ENCODE peak calls at places on chromosomes 4 and X, in five cellular contexts. V is cardiac fibroblast, W is A549, U is heart left ventricle, E is OCI-LY7. S is an unnamed sample.

GRCh38 chr4:32117696-32118095 is 1397.5 kb downstream of the PCDH7 start:
- DNase-seq in W (peak), E (no peak), U (no peak), V (no peak), S (no peak)

GRCh38 chr4:82891728-82892466 is 944 bp upstream of the SEC31A start:
- DNase-seq in W (no peak), E (no peak), V (peak), U (no peak), S (peak)

GRCh38 chr4:141158219-141158618 is 24.9 kb upstream of the RNF150 start:
- DNase-seq in U (no peak), E (peak), W (peak), V (peak), S (peak)

GRCh38 chrX:132092439-132093065 is 35.3 kb downstream of the FRMD7 start:
- DNase-seq in W (peak), U (no peak), V (peak), E (peak), S (peak)

GRCh38 chrX:69257504-69258127 is 92.4 kb upstream of the PJA1 start:
- DNase-seq in V (no peak), E (no peak), U (no peak), W (no peak), S (no peak)

GRCh38 chr4:138609943-138610350 is 367.8 kb upstream of the SLC7A11 start:
- DNase-seq in V (peak), W (no peak), E (no peak), U (no peak), S (no peak)

GRCh38 chr4:111652206-111652605 is 493.0 kb upstream of the FAM241A start:
- DNase-seq in V (no peak), W (no peak), U (no peak), E (no peak), S (no peak)

GRCh38 chr4:4480685-4481393 is 61.0 kb downstream of the STX18 start:
- DNase-seq in V (peak), E (peak), W (peak), U (no peak), S (no peak)

GRCh38 chrX:40573763-40574162 is 7.0 kb upstream of the ATP6AP2 start:
- DNase-seq in E (peak), U (no peak), W (peak), V (peak), S (peak)

GRCh38 chr4:101037249-101037648 is 310.1 kb downstream of the PPP3CA start:
- DNase-seq in U (no peak), E (no peak), V (peak), W (no peak), S (no peak)

GRCh38 chr4:175637762-175638161 is 174.3 kb downstream of the GPM6A start:
- DNase-seq in E (no peak), W (no peak), U (no peak), V (no peak), S (no peak)

GRCh38 chrX:104318330-104319009 is 63.7 kb upstream of the ESX1 start:
- DNase-seq in E (no peak), V (peak), W (peak), U (no peak), S (no peak)

GRCh38 chr4:3168029-3168428 is 80.9 kb upstream of the MSANTD1 start:
- DNase-seq in U (no peak), W (no peak), E (peak), V (peak), S (no peak)

GRCh38 chr4:10109995-10110670 is 6.5 kb downstream of the WDR1 start:
- DNase-seq in W (no peak), E (no peak), V (no peak), U (no peak), S (no peak)

GRCh38 chr4:70704333-70705145 is 16.2 kb downstream of the UTP3 start:
- DNase-seq in U (peak), W (peak), V (peak), E (peak), S (peak)

GRCh38 chr4:75745721-75746199 is 21.4 kb downstream of the USO1 start:
- DNase-seq in E (no peak), U (no peak), W (no peak), V (no peak), S (no peak)

GRCh38 chr4:185933078-185933581 is 121.1 kb upstream of the SORBS2 start:
- DNase-seq in W (no peak), E (no peak), V (peak), U (no peak), S (no peak)

GRCh38 chr4:24736066-24736465 is 59.3 kb upstream of the SOD3 start:
- DNase-seq in U (no peak), E (no peak), W (peak), V (peak), S (peak)

GRCh38 chr4:35793045-35793722 is 451.1 kb downstream of the ARAP2 start:
- DNase-seq in E (no peak), W (no peak), U (no peak), V (no peak), S (no peak)

GRCh38 chr4:178086324-178086723 is 644.1 kb upstream of the AGA start:
- DNase-seq in V (no peak), E (no peak), U (no peak), W (peak), S (no peak)

GRCh38 chr4:40627540-40627939 is 2.1 kb downstream of the RBM47 start:
- DNase-seq in V (no peak), W (no peak), E (no peak), U (no peak), S (no peak)

GRCh38 chr4:147732516-147733193 is 767 bp downstream of the ARHGAP10 start:
- DNase-seq in V (peak), W (no peak), E (no peak), U (peak), S (peak)

GRCh38 chr4:38452009-38452408 is 212.0 kb upstream of the KLF3 start:
- DNase-seq in V (no peak), U (no peak), W (no peak), E (no peak), S (peak)

GRCh38 chrX:105527759-105528158 is 294.6 kb upstream of the NRK start:
- DNase-seq in U (no peak), E (no peak), V (no peak), W (no peak), S (no peak)

GRCh38 chrX:102832661-102833060 is 104.4 kb upstream of the RAB40AL start:
- DNase-seq in E (no peak), V (peak), W (peak), U (no peak), S (no peak)

GRCh38 chr4:4574792-4575191 is 32.9 kb upstream of the STX18 start:
- DNase-seq in U (peak), E (no peak), W (peak), V (peak), S (peak)

GRCh38 chrX:43559643-43560042 is 96.5 kb upstream of the MAOA start:
- DNase-seq in V (peak), U (no peak), W (peak), E (peak), S (peak)

GRCh38 chrX:153830632-153831434 is 489 bp upstream of the PDZD4 start:
- DNase-seq in V (no peak), W (no peak), E (no peak), U (no peak), S (no peak)

GRCh38 chrX:39779952-39780783 is 317.6 kb downstream of the BCOR start:
- DNase-seq in V (no peak), W (no peak), E (no peak), U (no peak), S (no peak)

GRCh38 chrX:54992911-54993622 is 921 bp downstream of the PFKFB1 start:
- DNase-seq in W (no peak), V (no peak), E (no peak), U (no peak), S (no peak)

GRCh38 chrX:50860518-50860917 is 46.5 kb upstream of the SHROOM4 start:
- DNase-seq in V (no peak), U (no peak), W (no peak), E (no peak), S (no peak)

DNA sequence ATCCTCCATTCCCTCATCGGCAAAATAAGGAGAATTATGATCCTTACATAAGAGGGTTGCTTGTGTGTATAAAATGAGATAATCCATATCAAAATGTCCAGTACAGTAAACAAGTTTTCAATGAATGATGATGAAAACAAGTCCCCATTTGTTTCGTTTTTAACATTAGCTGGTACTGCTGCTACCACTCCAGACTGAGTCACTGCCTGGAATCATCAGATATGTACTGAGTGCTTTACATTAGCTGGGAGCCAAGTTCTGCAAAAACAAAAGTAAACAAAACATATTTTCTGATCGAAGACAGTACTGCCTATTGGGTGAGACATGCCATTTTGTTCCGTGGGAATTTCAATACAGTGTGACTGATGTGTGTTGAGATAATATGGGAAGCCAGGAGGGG is 123.2 kb upstream of the IGFBP7 start:
- DNase-seq in W (peak), E (no peak), V (peak), U (no peak), S (no peak)
- H3K4me3 ChIP-seq in W (no peak), E (no peak), V (no peak), U (no peak), S (no peak)

GRCh38 chr4:169184686-169185085 is 86.1 kb downstream of the SH3RF1 start:
- DNase-seq in W (no peak), U (no peak), V (no peak), E (no peak), S (no peak)

GRCh38 chr4:169183581-169183980 is 87.2 kb downstream of the SH3RF1 start:
- DNase-seq in U (no peak), E (no peak), V (no peak), W (no peak), S (no peak)

GRCh38 chr4:169184236-169184635 is 86.5 kb downstream of the SH3RF1 start:
- DNase-seq in W (no peak), E (no peak), V (no peak), U (no peak), S (no peak)

GRCh38 chr4:169188204-169188603 is 82.6 kb downstream of the SH3RF1 start:
- DNase-seq in V (no peak), U (no peak), W (no peak), E (no peak), S (no peak)

GRCh38 chr4:169185133-169185956 is 85.4 kb downstream of the SH3RF1 start:
- DNase-seq in V (no peak), W (peak), U (no peak), E (no peak), S (no peak)
- TF ChIP-seq CTCF in V (no peak), W (peak), U (no peak), E (no peak), S (no peak)

DNA sequence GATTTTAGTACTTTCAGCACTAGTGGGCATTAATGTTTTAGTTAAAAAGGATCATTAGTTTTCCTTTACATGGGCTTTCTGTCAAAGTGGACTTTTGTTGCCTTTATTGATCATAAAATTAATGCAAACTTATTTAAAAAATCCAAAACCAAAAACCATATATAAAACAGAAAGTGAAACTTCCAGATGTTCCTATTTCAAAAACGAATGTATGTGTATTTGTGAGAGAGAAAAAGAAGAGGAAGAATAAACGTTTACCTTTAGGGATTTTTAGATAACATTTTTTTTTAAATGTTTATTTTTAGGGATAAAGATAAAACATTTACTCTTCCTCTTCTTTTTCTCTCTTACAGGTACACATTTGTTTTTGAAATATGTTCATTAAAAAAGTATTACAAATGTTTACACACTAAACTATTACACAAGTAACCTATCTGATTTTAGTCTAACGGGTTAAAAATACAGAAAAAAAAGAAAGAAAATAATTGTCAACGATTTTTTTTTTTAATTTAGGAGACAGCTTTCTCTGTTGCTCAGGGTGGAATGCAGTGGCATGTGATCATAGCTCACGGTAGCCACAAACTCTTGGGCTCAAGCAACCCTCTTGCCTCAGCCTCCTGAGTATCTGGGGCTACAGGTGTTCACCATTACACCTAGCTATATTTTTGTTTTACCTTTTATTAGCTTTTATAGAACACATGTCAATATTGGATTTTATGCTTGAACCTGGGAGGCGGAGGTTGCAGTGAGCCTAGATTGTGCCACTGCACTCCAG is 16.8 kb upstream of the COX18 start:
- DNase-seq in W (no peak), U (no peak), E (peak), V (no peak), S (no peak)
- H3K4me3 ChIP-seq in W (no peak), U (peak), E (no peak), V (no peak), S (peak)

GRCh38 chr4:48907706-48908477 is 1.3 kb upstream of the OCIAD2 start:
- DNase-seq in W (no peak), E (no peak), V (no peak), U (no peak), S (no peak)

GRCh38 chr4:48908687-48909086 is 2.1 kb upstream of the OCIAD2 start:
- DNase-seq in U (no peak), W (no peak), E (no peak), V (no peak), S (no peak)

GRCh38 chr4:48904541-48905142 is 1.9 kb downstream of the OCIAD2 start:
- DNase-seq in V (no peak), W (no peak), E (no peak), U (no peak), S (no peak)

GRCh38 chr4:48905363-48906015 is 1.1 kb downstream of the OCIAD2 start:
- DNase-seq in V (peak), E (no peak), U (no peak), W (peak), S (no peak)

DNA sequence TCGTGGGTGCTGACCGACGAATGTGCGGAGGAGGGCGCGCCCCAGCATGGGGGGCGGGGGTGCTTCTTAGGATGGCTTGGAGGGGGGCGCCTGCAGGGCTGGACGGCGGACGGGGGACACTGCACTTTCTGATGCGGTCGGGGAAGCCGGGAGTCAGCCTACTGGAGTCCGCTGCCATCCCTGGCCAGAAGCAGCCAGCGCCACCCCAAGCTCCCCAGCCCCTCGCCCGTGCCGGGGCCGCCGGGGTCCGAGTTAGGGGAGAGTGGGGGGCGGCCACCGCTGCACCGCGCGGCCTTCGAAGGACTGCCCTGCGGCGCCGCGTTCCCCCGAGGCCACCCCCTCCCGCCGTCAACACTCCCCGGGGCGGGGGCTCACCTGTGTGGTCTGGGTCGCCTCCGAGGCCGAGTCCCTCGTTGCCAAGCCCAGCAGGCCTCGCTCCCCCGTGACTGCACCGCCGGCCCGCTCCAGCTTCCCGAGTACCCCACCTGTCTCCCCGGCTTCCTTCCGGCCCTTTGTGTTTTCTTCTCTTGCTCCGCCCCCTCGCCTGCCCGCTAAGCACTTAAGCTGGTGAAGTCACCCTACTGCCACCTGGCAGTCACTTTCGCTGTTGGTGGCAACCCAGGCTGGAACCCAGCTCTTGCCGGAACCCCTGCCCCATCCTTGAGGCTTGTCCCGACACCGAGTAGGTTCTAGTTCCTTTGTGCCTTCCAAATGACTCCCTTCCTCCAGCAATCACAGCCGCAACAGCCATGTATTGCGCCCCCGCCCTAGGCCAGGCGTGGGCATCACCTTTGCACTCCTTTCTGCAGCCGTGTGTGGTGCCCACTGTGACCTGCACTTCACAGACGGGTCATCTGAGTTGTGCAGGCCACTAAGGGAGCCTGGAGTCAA is at the start of gene OCIAD2:
- DNase-seq in U (peak), E (peak), W (peak), V (peak), S (peak)
- TF ChIP-seq CTCF in U (peak), E (peak), W (no peak), V (no peak), S (peak)

GRCh38 chr4:87975466-87975865 is at the start of gene SPP1:
- DNase-seq in W (peak), V (no peak), E (peak), U (no peak), S (peak)
- H3K4me3 ChIP-seq in W (peak), V (no peak), E (peak), U (no peak), S (no peak)

DNA sequence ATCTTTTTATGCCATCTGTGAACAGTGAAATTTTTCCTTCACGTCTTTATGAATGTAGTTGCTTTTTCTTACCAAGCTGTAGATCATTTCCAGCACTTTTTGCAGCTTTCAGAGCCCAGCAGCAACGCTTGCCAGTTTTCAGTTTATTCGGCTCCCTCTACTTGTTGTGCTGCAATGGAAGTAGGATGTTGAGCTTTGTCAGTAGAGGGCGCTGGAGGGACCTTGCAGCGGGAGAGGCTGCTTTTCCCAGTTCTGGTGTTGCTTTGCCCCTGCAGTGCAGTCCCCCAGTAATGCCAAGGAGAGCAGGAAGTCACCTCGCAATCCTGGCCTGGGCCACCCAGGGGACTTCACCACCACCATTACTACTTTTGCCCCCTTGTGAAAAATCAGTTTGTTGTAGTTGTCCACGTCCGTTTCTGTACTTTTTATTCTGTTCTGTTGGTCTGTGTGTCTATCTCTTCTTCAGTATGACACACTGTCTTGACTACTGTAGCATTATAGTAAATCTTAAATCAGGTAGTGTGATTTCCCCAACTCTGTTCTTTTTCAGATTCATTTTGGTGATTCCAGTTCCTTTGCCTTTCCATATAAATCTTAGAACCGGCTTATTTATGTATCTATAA is 21.8 kb downstream of the CMC4 start:
- DNase-seq in W (peak), U (no peak), E (peak), V (peak), S (peak)
- TF ChIP-seq CTCF in W (peak), U (peak), E (peak), V (peak), S (peak)

DNA sequence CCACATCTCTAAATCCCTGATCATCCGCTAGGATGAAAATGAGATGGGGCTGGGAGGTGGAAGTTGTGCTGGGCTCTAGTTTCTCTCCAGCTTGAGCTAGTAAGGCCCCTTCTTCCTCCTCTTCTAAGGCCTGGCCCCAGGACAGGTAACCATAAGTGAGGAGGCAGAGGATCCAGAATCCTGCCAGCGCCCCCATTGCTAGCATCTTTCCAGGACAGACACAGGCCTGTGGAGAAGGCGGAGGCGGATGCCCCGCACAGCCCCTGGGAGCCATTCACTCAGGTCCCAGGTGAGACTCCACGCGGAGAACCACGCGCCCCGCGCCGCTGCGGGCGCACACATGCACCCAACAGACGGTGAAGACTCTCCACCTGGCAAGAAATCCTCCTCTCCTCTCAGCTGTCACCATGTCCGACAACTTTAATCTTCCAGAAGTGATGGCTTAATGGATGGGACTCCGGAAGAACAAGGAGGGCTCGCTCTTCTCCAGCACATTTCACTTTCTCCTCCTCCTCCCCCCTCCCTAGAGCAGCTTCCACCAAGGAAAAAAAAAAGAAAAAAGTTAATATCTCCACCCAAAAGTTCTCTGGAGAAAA is 788 bp downstream of the ARSJ start:
- DNase-seq in U (peak), W (peak), E (no peak), V (no peak), S (no peak)
- H3K4me3 ChIP-seq in U (peak), W (peak), E (no peak), V (peak), S (peak)

GRCh38 chrX:150486011-150486410 is 82.4 kb upstream of the MTM1 start:
- DNase-seq in V (peak), E (peak), U (no peak), W (peak), S (peak)
- TF ChIP-seq CTCF in V (peak), E (peak), U (peak), W (peak), S (peak)

GRCh38 chr4:184416913-184417734 is 57.2 kb downstream of the IRF2 start:
- DNase-seq in W (no peak), U (no peak), V (peak), E (peak), S (peak)
- H3K4me3 ChIP-seq in W (no peak), U (peak), V (no peak), E (peak), S (peak)

GRCh38 chrX:115948018-115948923 is 222.3 kb upstream of the AGTR2 start:
- DNase-seq in E (no peak), V (no peak), W (no peak), U (no peak), S (no peak)
- TF ChIP-seq CTCF in E (no peak), V (no peak), W (no peak), U (no peak), S (no peak)

S was measured in GM12865.